ENCODE peak calls at places on chromosomes 16 and 17, in six cellular contexts. U is lung, Y is right cardiac atrium, A is GM06990, Z is HepG2, C is cardiac muscle cell. I is an unnamed sample.

GRCh38 chr16:24973771-24974461 is 41.3 kb downstream of the ARHGAP17 start:
- DNase-seq in U (no peak), Y (no peak), A (no peak), Z (no peak), C (no peak), I (no peak)

GRCh38 chr17:77494664-77495435 is 354.1 kb downstream of the SEC14L1 start:
- DNase-seq in U (peak), Y (peak), A (peak), Z (peak), C (peak), I (no peak)

GRCh38 chr16:78065344-78065743 is 34.1 kb upstream of the WWOX start:
- DNase-seq in U (no peak), Y (no peak), A (no peak), Z (no peak), C (no peak), I (no peak)

GRCh38 chr16:76583466-76583865 is 306.3 kb downstream of the CNTNAP4 start:
- DNase-seq in U (no peak), Y (peak), A (no peak), Z (no peak), C (peak), I (no peak)

GRCh38 chr17:79201536-79202227 is 127.1 kb downstream of the ENGASE start:
- DNase-seq in U (no peak), Y (no peak), A (no peak), Z (no peak), C (no peak), I (no peak)

GRCh38 chr17:7579001-7579838 is at the start of gene CD68:
- DNase-seq in U (peak), Y (peak), A (peak), Z (peak), C (peak), I (peak)

GRCh38 chr16:50266337-50267091 is at the start of gene ADCY7:
- DNase-seq in U (peak), Y (peak), A (peak), Z (no peak), C (peak), I (no peak)

GRCh38 chr16:25838724-25839186 is 147.0 kb downstream of the HS3ST4 start:
- DNase-seq in U (no peak), Y (no peak), A (peak), Z (peak), C (peak), I (peak)

GRCh38 chr16:2042666-2043295 is 4.9 kb downstream of the NTHL1 start:
- DNase-seq in U (no peak), Y (no peak), A (no peak), Z (no peak), C (no peak), I (no peak)

GRCh38 chr16:75175074-75175473 is 26.8 kb downstream of the ZFP1 start:
- DNase-seq in U (no peak), Y (no peak), A (no peak), Z (no peak), C (no peak), I (no peak)

GRCh38 chr16:25625620-25626019 is 66.1 kb upstream of the HS3ST4 start:
- DNase-seq in U (no peak), Y (no peak), A (no peak), Z (peak), C (no peak), I (no peak)

GRCh38 chr17:40224707-40225092 is 5.6 kb downstream of the WIPF2 start:
- DNase-seq in U (peak), Y (peak), A (no peak), Z (no peak), C (no peak), I (no peak)

GRCh38 chr17:66637491-66637890 is 197.4 kb upstream of the CACNG5 start:
- DNase-seq in U (no peak), Y (no peak), A (no peak), Z (no peak), C (no peak), I (no peak)

GRCh38 chr16:17476414-17477259 is 5.9 kb upstream of the XYLT1 start:
- DNase-seq in U (no peak), Y (no peak), A (no peak), Z (peak), C (peak), I (no peak)

GRCh38 chr17:72338304-72338703 is 217.5 kb downstream of the SOX9 start:
- DNase-seq in U (no peak), Y (no peak), A (no peak), Z (no peak), C (no peak), I (no peak)

GRCh38 chr17:4771519-4772234 is at the start of gene TM4SF5:
- DNase-seq in U (no peak), Y (no peak), A (no peak), Z (peak), C (no peak), I (no peak)

GRCh38 chr17:61362852-61363600 is 36.6 kb upstream of the TBX2 start:
- DNase-seq in U (no peak), Y (no peak), A (no peak), Z (peak), C (no peak), I (no peak)

GRCh38 chr17:61809816-61810392 is 53.4 kb downstream of the BRIP1 start:
- DNase-seq in U (no peak), Y (no peak), A (no peak), Z (no peak), C (no peak), I (no peak)

GRCh38 chr17:56142325-56142724 is 10.9 kb upstream of the ANKFN1 start:
- DNase-seq in U (no peak), Y (no peak), A (no peak), Z (no peak), C (no peak), I (no peak)

GRCh38 chr16:84502075-84502474 is 2.4 kb downstream of the MEAK7 start:
- DNase-seq in U (no peak), Y (peak), A (no peak), Z (no peak), C (no peak), I (no peak)

GRCh38 chr17:70320642-70321345 is 151.5 kb downstream of the KCNJ2 start:
- DNase-seq in U (peak), Y (peak), A (no peak), Z (no peak), C (peak), I (no peak)

GRCh38 chr17:44187131-44187899 is 543 bp downstream of the TMUB2 start:
- DNase-seq in U (no peak), Y (no peak), A (no peak), Z (no peak), C (no peak), I (no peak)

GRCh38 chr16:81486555-81487061 is 42.0 kb downstream of the CMIP start:
- DNase-seq in U (no peak), Y (peak), A (no peak), Z (no peak), C (no peak), I (no peak)

GRCh38 chr17:71987634-71988033 is 133.2 kb upstream of the SOX9 start:
- DNase-seq in U (no peak), Y (peak), A (no peak), Z (no peak), C (no peak), I (no peak)

GRCh38 chr16:11788914-11789313 is 8.1 kb downstream of the ZC3H7A start:
- DNase-seq in U (no peak), Y (no peak), A (no peak), Z (no peak), C (no peak), I (no peak)

GRCh38 chr16:54411555-54411954 is 125.0 kb upstream of the IRX3 start:
- DNase-seq in U (no peak), Y (peak), A (no peak), Z (no peak), C (peak), I (no peak)

GRCh38 chr17:1904273-1905052 is 74.7 kb downstream of the RPA1 start:
- DNase-seq in U (no peak), Y (no peak), A (no peak), Z (peak), C (peak), I (peak)

GRCh38 chr17:65154770-65155589 is 17.8 kb downstream of the RGS9 start:
- DNase-seq in U (no peak), Y (no peak), A (peak), Z (no peak), C (no peak), I (no peak)

GRCh38 chr16:14373406-14373805 is 256.7 kb downstream of the PARN start:
- DNase-seq in U (no peak), Y (no peak), A (no peak), Z (no peak), C (no peak), I (no peak)

GRCh38 chr16:80982646-80983045 is 24.0 kb downstream of the CMC2 start:
- DNase-seq in U (no peak), Y (no peak), A (no peak), Z (no peak), C (no peak), I (no peak)

GRCh38 chr16:11257131-11257938 is 1.3 kb upstream of the SOCS1 start:
- DNase-seq in U (peak), Y (peak), A (peak), Z (peak), C (peak), I (no peak)

GRCh38 chr16:2719328-2720062 is 529 bp downstream of the PRSS27 start:
- DNase-seq in U (peak), Y (no peak), A (no peak), Z (peak), C (no peak), I (no peak)

GRCh38 chr16:71449020-71449419 is 7.2 kb upstream of the TLE7 start:
- DNase-seq in U (no peak), Y (no peak), A (no peak), Z (no peak), C (no peak), I (no peak)

GRCh38 chr17:78127240-78127887 is 1.2 kb downstream of the TMC6 start:
- DNase-seq in U (peak), Y (peak), A (peak), Z (peak), C (peak), I (no peak)

GRCh38 chr16:65490296-65490695 is 368.4 kb upstream of the CDH11 start:
- DNase-seq in U (no peak), Y (no peak), A (no peak), Z (no peak), C (no peak), I (no peak)

GRCh38 chr17:35129973-35130351 is 8.5 kb downstream of the FNDC8 start:
- DNase-seq in U (no peak), Y (no peak), A (no peak), Z (no peak), C (no peak), I (no peak)

GRCh38 chr17:81339502-81340296 is 44.6 kb upstream of the SLC38A10 start:
- DNase-seq in U (no peak), Y (no peak), A (no peak), Z (peak), C (no peak), I (no peak)

GRCh38 chr16:89564476-89565255 is 4.2 kb downstream of the RPL13 start:
- DNase-seq in U (no peak), Y (no peak), A (no peak), Z (peak), C (peak), I (no peak)
- H3K4me3 ChIP-seq in U (no peak), Y (no peak), A (no peak), Z (peak), C (no peak), I (no peak)

GRCh38 chr16:8632675-8633182 is 11.2 kb downstream of the METTL22 start:
- DNase-seq in U (peak), Y (peak), A (no peak), Z (no peak), C (no peak), I (no peak)

GRCh38 chr16:8631818-8632217 is 10.3 kb downstream of the METTL22 start:
- DNase-seq in U (no peak), Y (no peak), A (no peak), Z (no peak), C (no peak), I (no peak)

GRCh38 chr16:8628981-8629725 is 7.7 kb downstream of the METTL22 start:
- DNase-seq in U (no peak), Y (no peak), A (no peak), Z (no peak), C (no peak), I (no peak)

GRCh38 chr16:8631373-8631772 is 9.9 kb downstream of the METTL22 start:
- DNase-seq in U (no peak), Y (no peak), A (no peak), Z (no peak), C (no peak), I (no peak)

GRCh38 chr16:8630205-8630953 is 8.9 kb downstream of the METTL22 start:
- DNase-seq in U (no peak), Y (no peak), A (no peak), Z (no peak), C (no peak), I (no peak)
- H3K4me3 ChIP-seq in U (no peak), Y (no peak), A (no peak), Z (no peak), C (no peak), I (no peak)

DNA sequence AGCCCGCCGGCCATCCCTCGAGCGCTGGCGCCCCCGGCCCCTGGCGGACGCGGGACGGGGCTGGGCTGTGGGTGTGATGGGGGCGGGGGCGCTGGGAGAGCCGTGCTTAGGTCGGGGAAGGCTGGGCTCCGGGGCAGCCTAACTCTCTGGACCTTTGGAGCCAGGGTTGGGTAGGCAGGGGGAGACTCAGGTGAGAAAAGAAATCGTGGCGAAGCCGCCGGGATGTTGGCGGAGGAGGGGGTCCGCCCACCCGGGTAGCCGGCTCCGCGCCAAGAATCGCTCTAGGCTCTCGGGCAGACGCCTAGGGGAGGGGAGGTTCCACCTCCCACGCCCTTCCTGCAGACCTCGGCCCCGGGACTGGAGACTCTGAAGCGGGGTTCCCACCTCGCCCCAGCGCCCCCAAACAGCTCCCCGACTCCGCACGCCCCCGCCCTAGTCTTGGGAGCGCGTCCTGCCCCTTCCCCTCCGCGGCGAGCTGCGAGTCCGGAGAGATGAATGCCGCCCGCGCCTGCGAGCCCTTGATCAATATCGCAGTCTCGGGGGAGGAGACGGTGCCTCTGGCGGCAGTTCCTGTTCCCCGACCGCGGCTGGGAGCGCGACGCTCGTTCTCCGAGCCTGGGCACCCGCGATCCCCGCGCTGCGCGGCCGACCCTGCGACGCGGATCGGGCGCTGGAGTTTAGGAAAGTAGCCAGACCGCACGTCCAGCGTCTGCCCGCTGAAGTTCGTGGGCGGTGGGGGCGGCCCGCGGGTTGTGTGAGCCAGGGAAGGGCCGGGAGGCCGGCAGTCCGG is 658 bp downstream of the CRHR1 start:
- DNase-seq in U (no peak), Y (no peak), A (no peak), Z (peak), C (peak), I (no peak)
- H3K4me3 ChIP-seq in U (peak), Y (peak), A (peak), Z (peak), C (peak), I (no peak)

GRCh38 chr17:50495918-50496317 is 12.3 kb upstream of the MYCBPAP start:
- DNase-seq in U (no peak), Y (no peak), A (no peak), Z (no peak), C (no peak), I (no peak)
- H3K4me3 ChIP-seq in U (no peak), Y (no peak), A (no peak), Z (no peak), C (no peak), I (no peak)

DNA sequence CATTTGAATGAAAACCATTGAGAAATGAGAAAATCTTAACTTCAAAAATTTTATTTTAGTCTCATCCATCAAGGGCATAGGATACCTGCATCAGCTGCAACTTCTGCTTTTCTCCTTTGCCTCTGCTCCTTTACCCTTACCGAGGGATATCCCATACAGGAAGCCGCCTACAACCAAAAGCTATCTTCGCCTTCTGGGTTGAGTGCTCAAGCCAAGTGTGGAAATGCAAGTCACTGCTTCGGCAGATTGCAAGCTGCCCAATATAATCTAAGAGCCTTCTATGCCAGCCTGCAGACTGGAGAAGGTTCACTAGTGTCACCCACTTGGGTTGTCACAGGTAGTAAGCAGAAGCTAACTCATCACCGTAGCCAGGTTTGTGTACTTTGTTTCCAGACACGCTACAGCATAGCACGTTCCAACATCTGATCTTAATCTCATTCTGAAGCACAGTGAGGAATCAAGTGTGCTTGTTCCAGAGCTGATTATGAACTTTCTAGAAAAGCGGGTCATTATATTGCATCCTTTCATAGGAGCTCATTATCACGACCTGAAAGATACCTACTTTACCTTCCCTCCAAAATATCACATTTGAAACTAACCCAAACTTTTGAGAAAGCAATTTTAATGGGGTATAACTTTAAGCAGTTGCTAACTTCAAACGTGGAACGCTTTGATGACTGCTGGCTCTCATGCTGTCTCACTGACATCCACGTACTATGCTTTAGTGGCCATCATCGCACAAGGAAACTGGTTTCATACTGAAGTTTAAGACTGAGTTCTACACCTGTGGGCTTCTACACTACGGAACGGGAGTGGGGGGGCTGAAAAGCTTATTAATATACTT is 8.0 kb upstream of the UNK start:
- DNase-seq in U (no peak), Y (no peak), A (no peak), Z (no peak), C (no peak), I (no peak)
- H3K4me3 ChIP-seq in U (peak), Y (peak), A (no peak), Z (no peak), C (no peak), I (no peak)

GRCh38 chr17:29709861-29710849 is 87.4 kb upstream of the CORO6 start:
- DNase-seq in U (no peak), Y (no peak), A (no peak), Z (no peak), C (no peak), I (no peak)
- H3K4me3 ChIP-seq in U (no peak), Y (no peak), A (no peak), Z (no peak), C (no peak), I (no peak)

I was measured in GM12864.